ENCODE peak calls at places on chromosomes 3 and 15, in five cellular contexts. J is ELR; U is HCEC 1CT; F is GM23338; Q is stimulated activated CD8-positive, alpha-beta memory T cell treated with anti-CD3 and anti-CD28 coated beads, Interleukin-15, amount 100 ng/mL, for 4 hours. A is an unnamed sample.

GRCh38 chr3:111691293-111691909 is 96.3 kb upstream of the ZBED2 start:
- DNase-seq in J (peak), U (peak), F (peak), Q (no peak), A (no peak)

GRCh38 chr15:100602822-100603393 is 519 bp downstream of the ASB7 start:
- DNase-seq in J (peak), U (peak), F (peak), Q (no peak), A (no peak)

GRCh38 chr15:59555696-59556095 is 55.9 kb upstream of the GCNT3 start:
- DNase-seq in J (peak), U (peak), F (no peak), Q (no peak), A (no peak)

GRCh38 chr3:158668506-158668905 is 3.9 kb downstream of the LXN start:
- DNase-seq in J (no peak), U (no peak), F (no peak), Q (no peak), A (no peak)

GRCh38 chr3:31135546-31135945 is 241.1 kb upstream of the GADL1 start:
- DNase-seq in J (no peak), U (no peak), F (no peak), Q (no peak), A (no peak)

GRCh38 chr3:47854267-47854666 is 51.3 kb downstream of the DHX30 start:
- DNase-seq in J (no peak), U (no peak), F (no peak), Q (no peak), A (no peak)

GRCh38 chr3:147049901-147050300 is 356.4 kb downstream of the ZIC4 start:
- DNase-seq in J (no peak), U (no peak), F (no peak), Q (no peak), A (no peak)

GRCh38 chr3:192916455-192917257 is 1.0 kb downstream of the MB21D2 start:
- DNase-seq in J (peak), U (peak), F (peak), Q (no peak), A (no peak)

GRCh38 chr3:57298041-57298440 is 5.6 kb upstream of the ASB14 start:
- DNase-seq in J (peak), U (peak), F (no peak), Q (no peak), A (no peak)

GRCh38 chr3:10505050-10505790 is at the start of gene ATP2B2:
- DNase-seq in J (no peak), U (no peak), F (peak), Q (no peak), A (no peak)

GRCh38 chr3:143236226-143236964 is 116.8 kb downstream of the CHST2 start:
- DNase-seq in J (no peak), U (no peak), F (no peak), Q (no peak), A (no peak)

GRCh38 chr3:4935347-4935746 is 43.9 kb upstream of the BHLHE40 start:
- DNase-seq in J (no peak), U (no peak), F (no peak), Q (no peak), A (no peak)

GRCh38 chr15:31842532-31843195 is 187.7 kb upstream of the CHRNA7 start:
- DNase-seq in J (no peak), U (no peak), F (no peak), Q (no peak), A (no peak)

GRCh38 chr3:13750215-13750614 is 129.7 kb downstream of the WNT7A start:
- DNase-seq in J (no peak), U (no peak), F (no peak), Q (no peak), A (no peak)

GRCh38 chr15:90864507-90864906 is 3.9 kb upstream of the FURIN start:
- DNase-seq in J (peak), U (no peak), F (peak), Q (no peak), A (no peak)

GRCh38 chr3:117754841-117755240 is 1045.3 kb downstream of the TUSC7 start:
- DNase-seq in J (no peak), U (no peak), F (no peak), Q (no peak), A (no peak)

GRCh38 chr15:41417418-41417811 is 520 bp downstream of the RTF1 start:
- DNase-seq in J (peak), U (peak), F (peak), Q (no peak), A (no peak)

GRCh38 chr3:53303549-53303948 is 43.8 kb downstream of the DCP1A start:
- DNase-seq in J (no peak), U (no peak), F (no peak), Q (no peak), A (no peak)

GRCh38 chr15:70492240-70493177 is 270.8 kb downstream of the UACA start:
- DNase-seq in J (peak), U (peak), F (peak), Q (peak), A (no peak)

GRCh38 chr15:95266481-95267061 is 1035.2 kb downstream of the MCTP2 start:
- DNase-seq in J (no peak), U (peak), F (no peak), Q (no peak), A (peak)

GRCh38 chr15:90680371-90680935 is 36.7 kb upstream of the BLM start:
- DNase-seq in J (peak), U (peak), F (no peak), Q (no peak), A (peak)

GRCh38 chr15:33581032-33581431 is 270.3 kb downstream of the RYR3 start:
- DNase-seq in J (peak), U (peak), F (no peak), Q (no peak), A (no peak)

GRCh38 chr3:190709351-190709773 is 153.1 kb downstream of the GMNC start:
- DNase-seq in J (no peak), U (peak), F (no peak), Q (no peak), A (no peak)

GRCh38 chr15:40330368-40330836 is 6.9 kb downstream of the INAFM2 start:
- DNase-seq in J (no peak), U (no peak), F (no peak), Q (no peak), A (no peak)

GRCh38 chr15:87167706-87168105 is 1088.0 kb downstream of the AGBL1 start:
- DNase-seq in J (no peak), U (no peak), F (no peak), Q (no peak), A (no peak)

GRCh38 chr15:93087825-93088199 is 1.2 kb downstream of the RGMA start:
- DNase-seq in J (peak), U (peak), F (peak), Q (peak), A (no peak)

GRCh38 chr3:119222400-119222799 is 18.3 kb downstream of the B4GALT4 start:
- DNase-seq in J (no peak), U (no peak), F (no peak), Q (no peak), A (no peak)

GRCh38 chr15:41564286-41564959 is 5.4 kb downstream of the TYRO3 start:
- DNase-seq in J (no peak), U (no peak), F (peak), Q (no peak), A (no peak)

GRCh38 chr15:43250785-43251184 is 15.9 kb downstream of the TGM5 start:
- DNase-seq in J (no peak), U (no peak), F (no peak), Q (no peak), A (no peak)

GRCh38 chr3:51683566-51683965 is 12.5 kb downstream of the TEX264 start:
- DNase-seq in J (no peak), U (no peak), F (no peak), Q (no peak), A (no peak)

GRCh38 chr15:56042982-56043980 is 49.9 kb upstream of the NEDD4 start:
- DNase-seq in J (peak), U (no peak), F (peak), Q (peak), A (no peak)

GRCh38 chr3:141950572-141951493 is 74.4 kb downstream of the ATP1B3 start:
- DNase-seq in J (no peak), U (no peak), F (no peak), Q (no peak), A (no peak)

GRCh38 chr3:77620009-77620408 is 580.1 kb downstream of the ROBO2 start:
- DNase-seq in J (no peak), U (peak), F (no peak), Q (no peak), A (peak)

GRCh38 chr15:82043130-82043673 is 2.6 kb downstream of the MEX3B start:
- DNase-seq in J (no peak), U (no peak), F (peak), Q (no peak), A (no peak)

GRCh38 chr3:29758108-29759020 is 477.5 kb downstream of the RBMS3 start:
- DNase-seq in J (peak), U (peak), F (no peak), Q (no peak), A (peak)

GRCh38 chr3:55160241-55160877 is 232.5 kb upstream of the LRTM1 start:
- DNase-seq in J (peak), U (peak), F (no peak), Q (no peak), A (peak)

GRCh38 chr3:34856081-34856480 is 783.2 kb upstream of the ARPP21 start:
- DNase-seq in J (no peak), U (no peak), F (no peak), Q (no peak), A (no peak)